ENCODE peak calls at places on chromosome 19, in nine cellular contexts. G is GM12878, N is astrocyte, K is foreskin fibroblast, I is astrocyte of the spinal cord, B is cardiac fibroblast, D is fibroblast of lung, A is GM23338, Z is testis. F is an unnamed sample.

GRCh38 chr19:12970070-12970820 is 869 bp downstream of the DAND5 start:
- DNase-seq in G (no peak), N (no peak), K (no peak), I (no peak), B (no peak), D (no peak), A (no peak), Z (no peak), F (no peak)

GRCh38 chr19:50478901-50479715 is 2.5 kb upstream of the GARIN5A start:
- DNase-seq in G (no peak), N (no peak), K (peak), I (peak), B (peak), D (peak), A (peak), Z (no peak), F (no peak)

GRCh38 chr19:15010497-15011255 is 31.0 kb upstream of the SLC1A6 start:
- DNase-seq in G (no peak), N (no peak), K (no peak), I (no peak), B (no peak), D (no peak), A (peak), Z (peak), F (no peak)

GRCh38 chr19:39325778-39326680 is 5.4 kb upstream of the LRFN1 start:
- DNase-seq in G (no peak), N (no peak), K (no peak), I (no peak), B (no peak), D (peak), A (peak), Z (peak), F (no peak)

GRCh38 chr19:3061214-3062161 is 807 bp downstream of the TLE5 start:
- DNase-seq in G (no peak), N (no peak), K (no peak), I (no peak), B (peak), D (peak), A (no peak), Z (peak), F (no peak)

GRCh38 chr19:4061178-4061682 is 5.5 kb downstream of the ZBTB7A start:
- DNase-seq in G (no peak), N (no peak), K (no peak), I (no peak), B (peak), D (no peak), A (peak), Z (peak), F (no peak)

GRCh38 chr19:42198676-42199439 is 18.6 kb downstream of the DEDD2 start:
- DNase-seq in G (peak), N (no peak), K (no peak), I (no peak), B (no peak), D (no peak), A (peak), Z (no peak), F (peak)

GRCh38 chr19:24000656-24001055 is 86.0 kb downstream of the ZNF726 start:
- DNase-seq in G (no peak), N (no peak), K (no peak), I (no peak), B (no peak), D (no peak), A (no peak), Z (no peak), F (no peak)

GRCh38 chr19:58513694-58514563 is 2.1 kb upstream of the SLC27A5 start:
- DNase-seq in G (peak), N (peak), K (peak), I (peak), B (peak), D (peak), A (peak), Z (peak), F (peak)

GRCh38 chr19:50402544-50403301 is 16.0 kb upstream of the SPIB start:
- DNase-seq in G (no peak), N (no peak), K (no peak), I (no peak), B (no peak), D (no peak), A (no peak), Z (no peak), F (no peak)

GRCh38 chr19:5828661-5829566 is 10.6 kb downstream of the FUT6 start:
- DNase-seq in G (no peak), N (no peak), K (no peak), I (no peak), B (peak), D (peak), A (peak), Z (no peak), F (no peak)

GRCh38 chr19:6161271-6161850 is 25.9 kb downstream of the ACSBG2 start:
- DNase-seq in G (peak), N (no peak), K (no peak), I (no peak), B (no peak), D (no peak), A (peak), Z (peak), F (peak)

GRCh38 chr19:46624958-46625661 is at the start of gene PTGIR:
- DNase-seq in G (no peak), N (peak), K (peak), I (peak), B (peak), D (peak), A (peak), Z (peak), F (no peak)

GRCh38 chr19:8213827-8214672 is 4.9 kb downstream of the CERS4 start:
- DNase-seq in G (no peak), N (no peak), K (no peak), I (no peak), B (no peak), D (no peak), A (no peak), Z (no peak), F (no peak)

GRCh38 chr19:5249526-5249925 is 91.1 kb downstream of the PTPRS start:
- DNase-seq in G (no peak), N (no peak), K (no peak), I (no peak), B (no peak), D (no peak), A (no peak), Z (no peak), F (no peak)

GRCh38 chr19:42335971-42336370 is 10.5 kb downstream of the MEGF8 start:
- DNase-seq in G (no peak), N (no peak), K (no peak), I (no peak), B (no peak), D (no peak), A (no peak), Z (no peak), F (no peak)

DNA sequence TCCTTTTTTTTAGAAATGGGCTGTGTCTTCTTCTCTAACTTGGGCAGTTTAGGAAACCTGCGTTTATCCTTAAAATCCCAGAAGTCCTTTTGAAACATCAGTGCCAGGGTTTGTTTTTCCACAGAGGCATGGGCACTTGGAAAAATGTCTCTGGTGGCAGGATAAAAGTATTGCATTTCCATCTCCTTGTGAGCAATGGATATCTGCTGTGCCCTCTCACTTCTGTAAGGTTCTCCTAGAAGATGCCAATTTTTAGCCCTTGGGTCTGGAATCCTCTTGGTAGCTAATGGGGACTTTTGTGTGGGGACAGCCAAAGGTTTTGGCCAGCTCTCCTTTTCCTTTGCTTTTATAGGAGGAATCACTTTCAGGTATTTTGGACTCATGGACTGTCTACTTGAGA is 21.0 kb downstream of the WDR87 start:
- DNase-seq in G (no peak), N (no peak), K (no peak), I (no peak), B (no peak), D (no peak), A (no peak), Z (no peak), F (no peak)
- TF ChIP-seq CTCF in G (no peak), N (no peak), K (no peak), I (no peak), B (no peak), D (no peak), A (no peak), Z (no peak), F (no peak)

DNA sequence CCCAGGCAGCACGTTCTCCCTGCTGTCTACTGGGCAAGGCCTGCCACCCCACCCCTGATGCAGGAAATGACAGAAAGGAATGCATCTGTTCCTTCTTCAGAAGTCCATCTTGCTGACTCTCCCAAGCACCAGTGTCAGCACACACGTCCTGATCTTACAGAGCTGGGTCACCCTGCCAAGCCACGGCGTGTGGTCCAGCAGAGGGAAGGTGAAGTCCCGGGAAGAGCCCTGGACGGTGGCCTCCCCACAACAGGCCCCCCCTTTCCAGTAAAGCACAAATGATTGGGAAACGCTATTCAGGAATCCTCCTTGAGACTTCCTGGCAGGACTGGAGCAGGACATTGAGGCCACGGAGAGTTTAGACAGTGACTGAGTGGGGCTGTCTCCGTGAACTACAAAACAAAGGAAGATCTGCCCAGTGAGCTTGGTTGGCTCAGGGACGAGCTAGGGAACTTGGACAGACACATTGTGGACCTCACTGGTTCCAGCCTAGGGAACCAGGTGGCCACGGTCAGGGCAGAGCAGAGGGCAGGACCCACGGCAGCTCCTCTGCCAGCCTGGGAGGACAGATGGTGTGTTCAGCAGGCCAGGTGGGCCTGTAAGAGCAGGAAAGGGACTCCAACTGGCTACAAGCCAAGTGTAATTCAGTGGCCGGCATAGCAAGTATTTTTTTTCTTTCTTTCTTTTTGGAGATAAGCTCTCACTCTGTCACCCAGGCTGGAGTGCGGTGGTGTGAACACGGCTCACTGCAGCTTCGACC is 41.7 kb downstream of the ELL start:
- DNase-seq in G (no peak), N (peak), K (peak), I (no peak), B (peak), D (peak), A (no peak), Z (peak), F (no peak)
- H3K4me3 ChIP-seq in G (no peak), N (no peak), K (no peak), I (no peak), B (no peak), D (no peak), A (no peak), Z (no peak), F (no peak)

DNA sequence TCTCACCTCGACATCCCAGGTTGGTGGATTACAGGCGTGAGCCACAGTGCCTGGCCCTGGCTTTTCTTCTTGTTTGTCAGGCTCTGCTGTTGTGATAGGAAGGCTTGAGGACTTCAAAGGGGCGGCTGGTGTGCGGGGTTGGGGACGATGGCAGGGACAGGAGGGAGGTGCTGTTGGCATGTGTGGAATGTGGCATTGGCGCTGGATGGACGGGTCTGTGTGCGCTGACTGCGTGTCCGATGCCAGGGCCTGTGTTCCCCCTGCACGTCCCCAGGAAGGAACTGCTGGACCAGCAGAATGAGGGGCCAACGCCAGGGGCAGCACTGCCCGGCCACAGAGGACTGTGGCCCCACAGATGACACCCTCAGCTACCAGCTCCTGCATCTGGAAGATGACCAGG is 12.7 kb upstream of the PTBP1 start:
- DNase-seq in G (no peak), N (no peak), K (no peak), I (no peak), B (no peak), D (no peak), A (peak), Z (no peak), F (no peak)
- TF ChIP-seq CTCF in G (no peak), N (no peak), K (no peak), I (no peak), B (no peak), D (no peak), A (no peak), Z (no peak), F (no peak)

GRCh38 chr19:45508931-45509691 is 1.8 kb downstream of the VASP start:
- DNase-seq in G (peak), N (peak), K (peak), I (peak), B (peak), D (peak), A (peak), Z (peak), F (peak)

GRCh38 chr19:45509692-45510015 is 2.4 kb downstream of the VASP start:
- DNase-seq in G (no peak), N (no peak), K (no peak), I (no peak), B (no peak), D (no peak), A (no peak), Z (no peak), F (no peak)

GRCh38 chr19:45506991-45507863 is at the start of gene VASP:
- DNase-seq in G (peak), N (peak), K (peak), I (peak), B (peak), D (peak), A (peak), Z (peak), F (peak)

GRCh38 chr19:45508681-45508930 is 1.3 kb downstream of the VASP start:
- DNase-seq in G (no peak), N (no peak), K (no peak), I (no peak), B (peak), D (no peak), A (no peak), Z (no peak), F (no peak)

DNA sequence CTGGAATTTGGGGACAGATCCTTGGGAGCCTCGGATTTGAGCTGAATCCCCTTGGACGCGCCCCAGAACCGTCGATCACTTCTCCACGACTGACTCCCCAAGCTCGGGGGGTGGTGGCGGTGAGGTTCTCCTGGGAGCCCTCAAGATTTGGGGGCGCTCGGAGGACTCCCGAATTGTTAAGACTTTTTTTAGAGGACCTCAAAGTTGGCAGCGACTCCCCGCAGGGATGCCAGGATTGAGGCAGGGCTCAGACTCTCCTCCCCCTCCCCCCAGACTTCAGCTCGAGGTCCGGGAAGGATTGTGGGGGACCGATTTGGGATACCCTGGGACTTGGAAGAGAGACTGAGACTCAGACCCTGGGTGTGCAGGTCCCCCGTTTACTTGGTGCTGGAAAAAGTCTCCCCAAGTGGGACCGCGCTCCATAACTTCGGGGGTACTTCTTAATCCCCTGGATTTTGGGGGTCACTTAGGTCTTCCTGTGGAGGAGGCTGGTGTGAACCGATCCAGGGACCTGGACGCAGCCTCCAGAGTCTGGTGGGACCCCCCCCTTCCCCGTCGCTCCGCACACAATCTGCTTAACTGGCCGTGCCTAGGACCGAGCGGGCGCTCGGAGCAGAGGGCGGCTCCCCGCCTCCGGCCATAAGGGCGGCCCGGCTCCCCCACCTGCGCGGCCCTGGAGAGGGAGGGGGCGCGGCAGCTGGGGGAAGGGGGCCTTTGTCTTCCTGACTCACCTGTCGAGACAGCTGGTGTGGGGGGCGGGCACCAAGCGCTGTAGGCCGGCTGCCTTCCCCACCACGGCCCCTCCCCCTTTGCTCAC is 793 bp downstream of the VASP start:
- DNase-seq in G (no peak), N (no peak), K (no peak), I (no peak), B (no peak), D (no peak), A (peak), Z (no peak), F (no peak)
- H3K4me3 ChIP-seq in G (peak), N (peak), K (peak), I (peak), B (peak), D (peak), A (peak), Z (peak), F (peak)

GRCh38 chr19:20273951-20274578 is 107.1 kb downstream of the ZNF486 start:
- DNase-seq in G (no peak), N (no peak), K (no peak), I (no peak), B (no peak), D (no peak), A (no peak), Z (no peak), F (no peak)

GRCh38 chr19:20273376-20273775 is 106.4 kb downstream of the ZNF486 start:
- DNase-seq in G (no peak), N (no peak), K (no peak), I (no peak), B (no peak), D (no peak), A (no peak), Z (no peak), F (no peak)

GRCh38 chr19:20276011-20276738 is 109.2 kb downstream of the ZNF486 start:
- DNase-seq in G (no peak), N (no peak), K (no peak), I (no peak), B (no peak), D (no peak), A (no peak), Z (no peak), F (no peak)

GRCh38 chr19:20279516-20279915 is 112.5 kb downstream of the ZNF486 start:
- DNase-seq in G (no peak), N (no peak), K (no peak), I (no peak), B (no peak), D (no peak), A (no peak), Z (no peak), F (no peak)

DNA sequence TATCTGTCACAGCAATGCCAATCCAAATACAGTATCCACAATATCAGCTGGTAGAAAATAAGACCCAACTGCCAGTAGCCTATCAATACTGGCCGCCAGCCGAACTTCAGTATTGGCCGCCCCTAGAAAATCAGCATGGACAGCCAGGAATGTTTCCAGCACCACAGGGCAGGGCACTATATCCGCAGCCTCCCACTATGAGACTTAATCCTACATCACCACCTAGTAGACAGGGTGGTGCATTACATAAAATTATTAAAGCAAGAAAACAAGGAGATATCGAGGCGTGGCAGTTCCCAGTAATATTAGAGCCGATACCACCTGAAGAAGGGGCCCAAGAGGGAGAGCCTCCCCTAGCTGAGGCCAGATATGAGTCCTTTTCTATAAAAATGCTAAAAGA is 111.3 kb downstream of the ZNF486 start:
- DNase-seq in G (no peak), N (peak), K (peak), I (no peak), B (no peak), D (no peak), A (peak), Z (no peak), F (no peak)
- TF ChIP-seq CTCF in G (no peak), N (peak), K (no peak), I (no peak), B (peak), D (no peak), A (peak), Z (no peak), F (peak)

GRCh38 chr19:1566392-1567115 is 1.6 kb downstream of the MEX3D start:
- DNase-seq in G (no peak), N (peak), K (peak), I (peak), B (peak), D (peak), A (peak), Z (peak), F (no peak)
- H3K4me3 ChIP-seq in G (no peak), N (peak), K (peak), I (peak), B (peak), D (peak), A (peak), Z (peak), F (no peak)

GRCh38 chr19:45247136-45247535 is 1.9 kb upstream of the EXOC3L2 start:
- DNase-seq in G (no peak), N (no peak), K (no peak), I (no peak), B (no peak), D (no peak), A (no peak), Z (no peak), F (no peak)

GRCh38 chr19:45244133-45244532 is 1.1 kb downstream of the EXOC3L2 start:
- DNase-seq in G (no peak), N (no peak), K (no peak), I (no peak), B (no peak), D (no peak), A (no peak), Z (no peak), F (no peak)

GRCh38 chr19:45243144-45243732 is 2.0 kb downstream of the EXOC3L2 start:
- DNase-seq in G (no peak), N (no peak), K (no peak), I (no peak), B (no peak), D (no peak), A (no peak), Z (no peak), F (no peak)

GRCh38 chr19:45245334-45245787 is at the start of gene EXOC3L2:
- DNase-seq in G (no peak), N (no peak), K (no peak), I (no peak), B (peak), D (no peak), A (no peak), Z (no peak), F (no peak)

DNA sequence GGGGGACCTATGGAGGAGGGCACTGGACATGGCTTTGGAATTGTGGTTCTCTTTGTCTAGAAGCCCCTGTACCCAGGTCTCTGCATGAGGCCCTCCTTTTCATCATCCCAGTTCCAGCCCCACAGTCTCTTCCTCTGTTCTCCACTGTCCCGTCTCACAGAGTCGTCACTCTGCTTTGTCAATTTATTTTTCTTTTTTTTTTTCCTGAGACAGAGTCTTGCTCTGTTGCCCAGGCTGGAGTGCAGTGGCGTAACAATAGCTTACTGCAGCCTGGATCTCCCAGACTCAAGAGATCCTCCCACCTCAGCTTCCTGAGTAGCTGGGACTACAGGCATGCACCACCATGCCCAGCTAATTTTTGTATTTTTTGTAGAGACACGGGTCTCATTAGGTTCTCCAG is 619 bp upstream of the EXOC3L2 start:
- DNase-seq in G (no peak), N (no peak), K (no peak), I (no peak), B (peak), D (no peak), A (no peak), Z (no peak), F (no peak)
- TF ChIP-seq CTCF in G (no peak), N (no peak), K (no peak), I (no peak), B (no peak), D (no peak), A (no peak), Z (no peak), F (no peak)

F was measured in GM12864.